ENCODE peak calls at places on chromosomes 3 and 15, in six cellular contexts. One of them, this sample, is unnamed.

GRCh38 chr3:111890051-111890580 is 31.1 kb downstream of the PHLDB2 start:
- DNase-seq in psoas muscle: no peak
- DNase-seq in cardiac muscle cell: no peak
- DNase-seq in pancreas: no peak
- DNase-seq in HCT116: no peak
- DNase-seq in adrenal gland: peak
- DNase-seq in this sample: no peak

GRCh38 chr3:50248387-50248786 is 12.4 kb downstream of the GNAI2 start:
- DNase-seq in psoas muscle: peak
- DNase-seq in cardiac muscle cell: no peak
- DNase-seq in pancreas: no peak
- DNase-seq in HCT116: no peak
- DNase-seq in adrenal gland: no peak
- DNase-seq in this sample: no peak

GRCh38 chr3:52848617-52849016 is 13.8 kb upstream of the MUSTN1 start:
- DNase-seq in psoas muscle: peak
- DNase-seq in cardiac muscle cell: peak
- DNase-seq in pancreas: no peak
- DNase-seq in HCT116: no peak
- DNase-seq in adrenal gland: peak
- DNase-seq in this sample: no peak

GRCh38 chr3:94862703-94863102 is 799.8 kb downstream of the NSUN3 start:
- DNase-seq in psoas muscle: no peak
- DNase-seq in cardiac muscle cell: peak
- DNase-seq in pancreas: no peak
- DNase-seq in HCT116: no peak
- DNase-seq in adrenal gland: peak
- DNase-seq in this sample: no peak

GRCh38 chr3:66110840-66111239 is 72.1 kb upstream of the MAGI1 start:
- DNase-seq in psoas muscle: no peak
- DNase-seq in cardiac muscle cell: peak
- DNase-seq in pancreas: no peak
- DNase-seq in HCT116: no peak
- DNase-seq in adrenal gland: peak
- DNase-seq in this sample: no peak

GRCh38 chr15:60426870-60427528 is 29.2 kb upstream of the ANXA2 start:
- DNase-seq in psoas muscle: no peak
- DNase-seq in cardiac muscle cell: peak
- DNase-seq in pancreas: no peak
- DNase-seq in HCT116: no peak
- DNase-seq in adrenal gland: no peak
- DNase-seq in this sample: no peak

GRCh38 chr15:68187559-68187958 is 17.6 kb downstream of the CALML4 start:
- DNase-seq in psoas muscle: no peak
- DNase-seq in cardiac muscle cell: peak
- DNase-seq in pancreas: peak
- DNase-seq in HCT116: no peak
- DNase-seq in adrenal gland: peak
- DNase-seq in this sample: no peak

GRCh38 chr15:59273266-59273665 is 66.6 kb downstream of the LDHAL6B start:
- DNase-seq in psoas muscle: no peak
- DNase-seq in cardiac muscle cell: no peak
- DNase-seq in pancreas: no peak
- DNase-seq in HCT116: peak
- DNase-seq in adrenal gland: no peak
- DNase-seq in this sample: no peak

GRCh38 chr3:97949110-97949485 is 23.1 kb downstream of the RIOX2 start:
- DNase-seq in psoas muscle: no peak
- DNase-seq in cardiac muscle cell: no peak
- DNase-seq in pancreas: no peak
- DNase-seq in HCT116: no peak
- DNase-seq in adrenal gland: no peak
- DNase-seq in this sample: no peak

GRCh38 chr3:146577662-146578061 is 27.5 kb downstream of the PLSCR5 start:
- DNase-seq in psoas muscle: no peak
- DNase-seq in cardiac muscle cell: peak
- DNase-seq in pancreas: no peak
- DNase-seq in HCT116: peak
- DNase-seq in adrenal gland: no peak
- DNase-seq in this sample: no peak

GRCh38 chr3:172042136-172042535 is 2.8 kb downstream of the FNDC3B start:
- DNase-seq in psoas muscle: no peak
- DNase-seq in cardiac muscle cell: peak
- DNase-seq in pancreas: no peak
- DNase-seq in HCT116: no peak
- DNase-seq in adrenal gland: no peak
- DNase-seq in this sample: no peak

GRCh38 chr3:56957520-56957919 is 102.9 kb upstream of the SPATA12 start:
- DNase-seq in psoas muscle: no peak
- DNase-seq in cardiac muscle cell: no peak
- DNase-seq in pancreas: no peak
- DNase-seq in HCT116: no peak
- DNase-seq in adrenal gland: no peak
- DNase-seq in this sample: no peak
- TF ChIP-seq CTCF in psoas muscle: no peak
- TF ChIP-seq CTCF in cardiac muscle cell: no peak
- TF ChIP-seq CTCF in pancreas: no peak
- TF ChIP-seq CTCF in HCT116: no peak
- TF ChIP-seq CTCF in adrenal gland: no peak
- TF ChIP-seq CTCF in this sample: no peak

DNA sequence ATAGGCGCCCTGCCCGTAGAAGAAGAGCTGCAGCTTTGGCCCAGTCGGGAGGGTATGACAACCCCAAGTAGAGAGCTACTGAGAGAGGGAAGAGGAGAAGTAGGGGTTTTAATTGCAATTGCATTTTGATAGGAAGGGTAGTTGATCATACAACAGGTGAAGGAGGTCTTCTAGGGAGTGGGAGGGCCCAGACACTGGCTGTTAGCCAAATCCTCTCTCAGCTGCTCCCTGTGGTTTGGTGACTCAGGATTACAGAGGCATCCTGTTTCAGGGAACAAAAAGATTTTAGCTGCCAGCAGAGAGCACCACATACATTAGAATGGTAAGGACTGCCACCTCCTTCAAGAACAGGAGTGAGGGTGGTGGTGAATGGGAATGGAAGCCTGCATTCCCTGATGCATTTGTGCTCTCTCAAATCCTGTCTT is 408.9 kb upstream of the THBS1 start:
- DNase-seq in psoas muscle: peak
- DNase-seq in cardiac muscle cell: peak
- DNase-seq in pancreas: peak
- DNase-seq in HCT116: peak
- DNase-seq in adrenal gland: peak
- DNase-seq in this sample: no peak
- TF ChIP-seq CTCF in psoas muscle: no peak
- TF ChIP-seq CTCF in cardiac muscle cell: peak
- TF ChIP-seq CTCF in pancreas: no peak
- TF ChIP-seq CTCF in HCT116: peak
- TF ChIP-seq CTCF in adrenal gland: peak
- TF ChIP-seq CTCF in this sample: peak

DNA sequence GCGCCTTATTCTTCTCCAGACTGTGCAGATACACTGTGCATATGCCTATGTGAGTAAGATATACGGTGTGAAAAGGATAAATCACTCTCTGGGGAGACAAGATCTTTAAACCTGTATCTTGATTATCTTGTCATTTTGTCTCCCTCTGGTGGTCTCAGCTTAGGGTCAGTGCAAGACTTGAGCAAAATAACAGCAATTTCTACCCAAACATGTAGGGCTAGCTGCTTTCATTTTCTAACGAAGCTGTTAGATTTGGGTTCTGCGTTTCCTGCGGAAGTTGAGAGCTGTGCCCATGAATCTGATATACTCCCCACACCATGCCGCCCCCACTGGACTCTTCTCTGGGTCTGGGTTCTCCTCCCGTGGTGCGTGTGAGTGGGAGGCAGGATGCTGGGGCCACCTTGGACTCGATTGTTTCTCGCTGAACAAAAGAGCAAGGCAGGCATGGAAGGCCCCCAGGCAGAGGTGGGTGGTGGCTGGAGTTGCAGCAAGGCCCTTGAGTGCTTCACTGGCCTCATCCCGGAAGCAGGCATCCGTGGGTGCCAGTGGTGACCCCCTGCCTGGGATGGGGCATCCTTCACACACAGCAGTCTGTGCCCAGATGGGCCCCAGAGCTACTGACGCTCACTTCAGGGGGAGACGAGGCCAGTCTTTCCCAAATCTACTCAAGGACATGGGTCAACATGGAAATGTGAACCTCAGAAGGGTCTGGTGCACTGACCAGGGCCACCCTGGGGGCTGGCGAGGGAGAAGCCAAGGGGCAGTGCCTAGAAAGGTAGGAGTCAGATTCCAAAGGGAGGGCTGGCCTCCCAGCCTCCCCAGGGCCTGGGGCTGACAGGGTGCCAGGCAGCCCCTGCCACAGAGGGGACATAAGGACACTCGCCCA is 179.6 kb downstream of the NSMCE3 start:
- DNase-seq in psoas muscle: no peak
- DNase-seq in cardiac muscle cell: peak
- DNase-seq in pancreas: no peak
- DNase-seq in HCT116: no peak
- DNase-seq in adrenal gland: no peak
- DNase-seq in this sample: no peak
- TF ChIP-seq CTCF in psoas muscle: no peak
- TF ChIP-seq CTCF in cardiac muscle cell: peak
- TF ChIP-seq CTCF in pancreas: no peak
- TF ChIP-seq CTCF in HCT116: no peak
- TF ChIP-seq CTCF in adrenal gland: no peak
- TF ChIP-seq CTCF in this sample: peak

GRCh38 chr15:24146251-24146650 is 459.1 kb upstream of the NDN start:
- DNase-seq in psoas muscle: no peak
- DNase-seq in cardiac muscle cell: no peak
- DNase-seq in pancreas: no peak
- DNase-seq in HCT116: no peak
- DNase-seq in adrenal gland: no peak
- DNase-seq in this sample: no peak
- TF ChIP-seq CTCF in psoas muscle: no peak
- TF ChIP-seq CTCF in cardiac muscle cell: no peak
- TF ChIP-seq CTCF in pancreas: no peak
- TF ChIP-seq CTCF in HCT116: no peak
- TF ChIP-seq CTCF in adrenal gland: no peak
- TF ChIP-seq CTCF in this sample: no peak